ENCODE peak calls at places on chromosomes 7 and 10, in ten cellular contexts. B is esophagus muscularis mucosa, S is adrenal gland, O is spleen, A is tibial nerve, Z is esophagus squamous epithelium, K is uterus, P is ovary, E is IMR-90, R is right lobe of liver. Y is an unnamed sample.
A peak's percentile ranks its signal among the peaks of the same experiment; 100 is the strongest.

GRCh38 chr10:114026189-114027040 is 17.3 kb upstream of the ADRB1 start:
- DNase-seq in O (no peak), P (no peak), S (no peak), B (no peak), A (no peak), Z (no peak), K (no peak), R (no peak), E (peak; percentile 53), Y (no peak)

GRCh38 chr7:93374345-93374940 is 142.3 kb downstream of the VPS50 start:
- DNase-seq in Z (no peak), K (no peak), R (no peak), O (no peak), S (no peak), P (no peak), B (no peak), A (no peak), E (peak; percentile 39), Y (no peak)

GRCh38 chr10:114719311-114719710 is 61.2 kb upstream of the ABLIM1 start:
- DNase-seq in B (no peak), Z (no peak), R (peak; percentile 45), K (no peak), A (no peak), S (no peak), O (no peak), P (no peak), E (no peak), Y (no peak)

GRCh38 chr7:120733143-120733542 is 124.8 kb downstream of the TSPAN12 start:
- DNase-seq in B (no peak), P (no peak), Z (no peak), O (no peak), S (no peak), E (peak; percentile 96), R (no peak), K (no peak), A (no peak), Y (no peak)

GRCh38 chr10:49608166-49608758 is 1.8 kb upstream of the SLC18A3 start:
- DNase-seq in R (no peak), P (no peak), K (no peak), E (no peak), S (no peak), Z (no peak), O (peak; percentile 54), A (no peak), B (no peak), Y (no peak)

GRCh38 chr7:123352957-123353356 is 153.2 kb upstream of the SLC13A1 start:
- DNase-seq in Z (no peak), B (no peak), E (no peak), O (no peak), K (no peak), R (no peak), S (no peak), P (no peak), A (no peak), Y (no peak)

GRCh38 chr7:12732428-12732827 is 45.0 kb downstream of the ARL4A start:
- DNase-seq in A (no peak), R (no peak), S (no peak), E (no peak), B (no peak), O (no peak), Z (no peak), K (no peak), P (no peak), Y (no peak)

GRCh38 chr10:113420057-113420732 is 132.7 kb upstream of the HABP2 start:
- DNase-seq in E (no peak), O (no peak), K (no peak), B (no peak), P (no peak), Z (no peak), R (no peak), S (no peak), A (no peak), Y (no peak)

GRCh38 chr10:122181901-122182799 is 88.9 kb upstream of the BTBD16 start:
- DNase-seq in A (no peak), B (no peak), S (no peak), E (peak; percentile 41), K (no peak), Z (no peak), R (no peak), P (no peak), O (peak; percentile 0), Y (no peak)

GRCh38 chr10:67520924-67521520 is 175.0 kb downstream of the CTNNA3 start:
- DNase-seq in B (no peak), K (no peak), R (no peak), Z (no peak), A (no peak), O (no peak), E (peak; percentile 72), S (peak; percentile 54), P (peak; percentile 24), Y (no peak)

GRCh38 chr10:113957013-113957412 is 86.7 kb upstream of the ADRB1 start:
- DNase-seq in Z (no peak), O (no peak), B (no peak), R (no peak), A (no peak), E (peak; percentile 93), P (no peak), S (no peak), K (no peak), Y (no peak)

GRCh38 chr10:97361050-97361901 is 26.7 kb upstream of the FRAT2 start:
- DNase-seq in R (no peak), K (no peak), S (no peak), O (peak; percentile 70), P (no peak), B (no peak), E (peak; percentile 7), Z (no peak), A (no peak), Y (no peak)
- H3K36me3 ChIP-seq in R (no peaks in the 10 kb centered on the region), K (no peaks in the 10 kb centered on the region), S (no peaks in the 10 kb centered on the region), O (peaks cover 100% of the 10 kb centered on the region), P (no peaks in the 10 kb centered on the region), B (peaks cover 82% of the 10 kb centered on the region), E (peaks cover 40% of the 10 kb centered on the region), Z (peaks cover 23% of the 10 kb centered on the region), A (no peaks in the 10 kb centered on the region), Y (no peaks in the 10 kb centered on the region)

DNA sequence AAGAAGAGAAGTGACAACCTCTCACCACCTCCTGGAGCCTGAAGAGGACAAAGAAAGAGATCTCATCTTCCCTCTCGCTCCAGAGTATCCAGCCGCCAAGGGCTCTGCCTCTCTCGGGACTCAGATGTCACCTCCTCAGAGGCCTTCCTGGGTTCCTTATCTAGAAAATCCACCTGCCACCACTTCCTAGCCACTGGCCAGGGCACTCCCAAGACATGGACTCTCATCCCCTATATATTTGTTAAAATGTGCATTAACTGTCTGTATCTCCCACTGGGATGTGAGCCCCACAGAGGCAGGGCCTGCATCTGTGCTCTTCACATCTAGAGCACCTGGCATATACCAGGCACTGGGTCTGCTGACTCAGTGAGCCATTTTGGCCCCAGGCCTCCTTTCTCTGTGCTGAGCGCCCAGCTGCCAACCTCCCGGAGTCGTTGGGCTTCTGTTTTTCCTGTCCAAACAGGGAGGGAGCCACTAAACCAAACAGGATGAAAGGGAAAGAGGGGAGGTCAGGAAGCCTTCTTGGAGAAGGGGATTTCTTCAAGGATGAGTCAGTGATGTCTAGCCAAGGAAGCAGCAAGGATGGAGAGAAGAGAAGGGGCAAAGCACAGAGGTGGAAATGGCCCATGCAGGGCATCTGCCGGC is 58.9 kb downstream of the KCNMA1 start:
- DNase-seq in E (peak; percentile 90), B (no peak), P (no peak), Z (no peak), R (no peak), A (no peak), K (no peak), S (no peak), O (no peak), Y (peak; percentile 56)
- H3K27ac ChIP-seq in E (no peak overlapping the region), B (peak overlapping the region; percentile 24), P (no peak overlapping the region), Z (no peak overlapping the region), R (no peak overlapping the region), A (no peak overlapping the region), K (peak overlapping the region; percentile 35), S (no peak overlapping the region), O (no peak overlapping the region), Y (peak overlapping the region; percentile 72)

GRCh38 chr7:76377186-76377918 is 18.6 kb upstream of the YWHAG start:
- DNase-seq in A (no peak), K (no peak), O (no peak), E (peak; percentile 36), Z (no peak), R (no peak), S (peak; percentile 65), P (no peak), B (no peak), Y (no peak)

GRCh38 chr7:76380623-76380966 is 21.8 kb upstream of the YWHAG start:
- DNase-seq in A (no peak), R (no peak), Z (no peak), B (no peak), E (no peak), S (peak; percentile 70), P (no peak), O (no peak), K (no peak), Y (peak; percentile 48)

GRCh38 chr7:76386691-76387260 is 22.7 kb downstream of the SSC4D start:
- DNase-seq in B (no peak), K (no peak), E (peak; percentile 54), R (no peak), A (no peak), S (peak; percentile 80), P (no peak), O (no peak), Z (no peak), Y (no peak)

GRCh38 chr7:76381814-76382213 is 23.0 kb upstream of the YWHAG start:
- DNase-seq in K (no peak), E (no peak), Z (no peak), R (no peak), B (no peak), S (no peak), P (no peak), A (no peak), O (no peak), Y (no peak)

GRCh38 chr7:76383089-76383944 is 24.5 kb upstream of the YWHAG start:
- DNase-seq in Z (no peak), K (no peak), A (no peak), O (no peak), E (no peak), B (no peak), P (no peak), S (no peak), R (no peak), Y (no peak)
- TF ChIP-seq POLR2A in Z (no peak), K (no peak), A (no peak), O (no peak), E (no peak), B (no peak), P (no peak), S (no peak), R (no peak), Y (no peak)

DNA sequence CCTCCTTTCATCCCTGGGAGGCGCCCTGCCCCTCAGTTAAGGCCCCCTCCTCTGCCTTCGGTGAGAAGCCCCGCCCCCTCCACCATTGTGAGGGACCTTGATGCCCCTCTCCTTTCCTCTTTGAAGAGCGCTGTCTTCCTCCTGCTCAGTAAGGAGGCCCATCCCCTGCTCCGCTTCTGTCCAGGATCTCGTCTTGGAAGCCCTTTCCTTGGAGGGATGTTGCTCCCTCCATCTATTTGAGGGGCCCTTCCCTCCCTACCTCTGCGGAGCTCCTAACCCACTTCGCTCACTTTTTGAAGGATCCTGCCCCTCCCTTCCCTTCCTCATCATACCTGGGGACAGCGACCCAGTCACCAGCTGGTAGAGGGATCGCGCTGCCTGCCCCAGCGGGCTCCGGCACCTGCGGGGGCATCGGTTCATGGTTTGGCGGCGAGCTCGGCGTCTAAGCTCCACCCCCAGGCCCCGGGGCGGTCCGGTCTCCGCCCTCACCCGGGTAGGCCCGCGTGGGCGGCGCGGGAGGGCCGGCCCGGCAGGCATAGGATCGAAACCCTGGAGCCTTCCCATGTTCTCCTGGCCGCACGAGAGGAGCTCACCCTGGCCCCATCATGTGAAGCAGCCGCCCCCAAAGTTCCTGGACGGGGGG is 4.1 kb downstream of the KCNIP2 start:
- DNase-seq in Z (no peak), S (no peak), K (peak; percentile 37), E (peak; percentile 11), P (no peak), A (no peak), B (no peak), O (peak; percentile 93), R (peak; percentile 80), Y (no peak)
- H3K36me3 ChIP-seq in Z (no peaks in the 10 kb centered on the region), S (no peaks in the 10 kb centered on the region), K (no peaks in the 10 kb centered on the region), E (no peaks in the 10 kb centered on the region), P (no peaks in the 10 kb centered on the region), A (no peaks in the 10 kb centered on the region), B (no peaks in the 10 kb centered on the region), O (no peaks in the 10 kb centered on the region), R (no peaks in the 10 kb centered on the region), Y (no peaks in the 10 kb centered on the region)